ENCODE peak calls at places on chromosome 22, in seven cellular contexts. B, R, C, U, Y, D and E are unnamed samples.

GRCh38 chr22:23357028-23357427 is 176.7 kb downstream of the BCR start:
- DNase-seq in Y (peak; percentile 34), D (no peak), U (no peak), B (peak; percentile 78), C (no peak), R (no peak), E (no peak)

GRCh38 chr22:25878933-25879332 is 136.9 kb downstream of the MYO18B start:
- DNase-seq in R (no peak), B (no peak), Y (no peak), D (no peak), C (no peak), U (no peak), E (no peak)

GRCh38 chr22:31332886-31333285 is 13.3 kb downstream of the PATZ1 start:
- DNase-seq in R (no peak), Y (no peak), C (no peak), B (no peak), U (no peak), D (no peak), E (no peak)

GRCh38 chr22:44473166-44473565 is 24.9 kb downstream of the RTL6 start:
- DNase-seq in D (no peak), B (peak; percentile 24), R (no peak), Y (no peak), C (no peak), U (no peak), E (no peak)

GRCh38 chr22:30390974-30391691 is 3.9 kb upstream of the RNF215 start:
- DNase-seq in Y (no peak), C (peak; percentile 78), B (no peak), U (peak; percentile 44), R (peak; percentile 41), D (peak; percentile 54), E (peak; percentile 41)

GRCh38 chr22:23786261-23786710 is 480 bp upstream of the SMARCB1 start:
- DNase-seq in C (no peak), U (no peak), B (no peak), Y (no peak), D (no peak), R (no peak), E (no peak)

GRCh38 chr22:25955323-25955722 is 213.3 kb downstream of the MYO18B start:
- DNase-seq in R (no peak), U (no peak), C (no peak), B (no peak), Y (no peak), D (no peak), E (no peak)

GRCh38 chr22:21766933-21767462 is 31.4 kb upstream of the YPEL1 start:
- DNase-seq in C (no peak), U (no peak), D (no peak), B (no peak), Y (no peak), R (no peak), E (no peak)

GRCh38 chr22:37328017-37328416 is 45.7 kb downstream of the CYTH4 start:
- DNase-seq in Y (no peak), B (no peak), U (no peak), C (no peak), R (peak; percentile 74), D (no peak), E (no peak)

GRCh38 chr22:50040717-50041116 is 17.4 kb downstream of the TTLL8 start:
- DNase-seq in U (no peak), D (no peak), Y (no peak), C (no peak), B (no peak), R (no peak), E (no peak)

GRCh38 chr22:28019360-28019759 is 100.3 kb upstream of the PITPNB start:
- DNase-seq in Y (peak; percentile 13), C (no peak), D (no peak), R (no peak), B (no peak), U (no peak), E (no peak)

GRCh38 chr22:16594026-16594425 is 1.4 kb upstream of the CCT8L2 start:
- DNase-seq in R (no peak), Y (no peak), D (no peak), B (no peak), U (no peak), C (no peak), E (no peak)

GRCh38 chr22:40107244-40107643 is 70.5 kb upstream of the TNRC6B start:
- DNase-seq in C (no peak), U (no peak), R (no peak), Y (no peak), B (no peak), D (no peak), E (no peak)

GRCh38 chr22:24402460-24403192 is 24.8 kb upstream of the ADORA2A start:
- DNase-seq in Y (peak; percentile 88), C (peak; percentile 95), R (peak; percentile 60), U (peak; percentile 60), D (no peak), B (no peak), E (peak; percentile 84)

GRCh38 chr22:39575552-39575825 is 4.9 kb downstream of the CACNA1I start:
- DNase-seq in B (no peak), D (no peak), C (no peak), Y (no peak), R (no peak), U (no peak), E (no peak)

GRCh38 chr22:37178350-37179125 is 9.5 kb downstream of the C1QTNF6 start:
- DNase-seq in Y (no peak), D (no peak), B (no peak), U (no peak), R (no peak), C (peak; percentile 81), E (no peak)

GRCh38 chr22:32375678-32376450 is 18.2 kb downstream of the RFPL3 start:
- DNase-seq in C (no peak), D (no peak), B (no peak), R (no peak), Y (no peak), U (no peak), E (no peak)

GRCh38 chr22:32380991-32381390 is 23.3 kb downstream of the RFPL3 start:
- DNase-seq in C (no peak), R (no peak), U (no peak), B (no peak), Y (no peak), D (no peak), E (no peak)

GRCh38 chr22:32376681-32377080 is 19.0 kb downstream of the RFPL3 start:
- DNase-seq in C (no peak), R (no peak), U (no peak), D (no peak), B (no peak), Y (no peak), E (no peak)

DNA sequence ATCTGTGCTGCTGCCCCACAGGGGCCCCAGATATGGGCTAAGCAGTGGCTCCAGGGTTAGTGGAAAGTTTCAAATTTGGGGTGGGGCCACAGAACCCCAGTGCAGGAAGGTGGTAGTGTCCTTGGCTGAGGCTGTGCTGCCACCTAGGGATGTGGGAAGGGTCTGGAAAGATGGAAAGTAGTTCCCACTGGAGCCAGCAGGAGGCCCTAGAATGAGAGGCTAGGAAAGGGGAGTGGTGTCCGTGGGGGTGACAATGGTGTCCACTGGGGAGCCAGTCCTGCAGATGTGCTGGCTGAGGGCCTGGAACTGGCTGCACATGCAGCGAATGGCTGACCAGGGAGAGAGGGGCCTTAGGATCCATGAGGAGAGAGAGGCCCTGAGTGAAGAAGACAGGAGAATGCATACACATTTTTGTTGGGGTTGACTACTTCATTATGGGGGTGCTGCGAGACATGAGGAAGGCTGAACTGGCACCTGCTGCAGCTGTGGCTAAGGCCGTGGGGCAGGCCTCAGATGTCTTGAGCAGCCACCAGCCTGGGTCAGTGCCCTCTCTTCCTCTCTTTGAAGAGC is 21.1 kb downstream of the RFPL3 start:
- DNase-seq in B (no peak), C (peak; percentile 38), R (no peak), D (no peak), Y (no peak), U (peak; percentile 25), E (no peak)
- TF ChIP-seq CTCF in B (no peak), C (peak; percentile 35), R (peak; percentile 59), D (peak; percentile 99), Y (no peak), U (peak; percentile 51), E (peak; percentile 78)

GRCh38 chr22:41480397-41480735 is 11.4 kb downstream of the ACO2 start:
- DNase-seq in D (no peak), B (no peak), Y (no peak), C (no peak), U (no peak), R (peak; percentile 66), E (no peak)

GRCh38 chr22:41478891-41479521 is 10.1 kb downstream of the ACO2 start:
- DNase-seq in B (no peak), U (no peak), R (no peak), Y (no peak), C (no peak), D (no peak), E (no peak)

GRCh38 chr22:41478473-41478872 is 9.6 kb downstream of the ACO2 start:
- DNase-seq in D (no peak), C (no peak), U (no peak), B (no peak), Y (no peak), R (no peak), E (no peak)

GRCh38 chr22:41481131-41481830 is 12.4 kb downstream of the ACO2 start:
- DNase-seq in R (no peak), B (no peak), U (no peak), C (no peak), Y (peak; percentile 43), D (no peak), E (peak; percentile 4)

GRCh38 chr22:41479671-41480396 is 10.9 kb downstream of the ACO2 start:
- DNase-seq in Y (no peak), R (no peak), U (no peak), C (no peak), D (peak; percentile 21), B (no peak), E (no peak)
- H3K27ac ChIP-seq in Y (peak overlapping the region; percentile 78), R (peak overlapping the region; percentile 94), U (no peak overlapping the region), C (no peak overlapping the region), D (peak overlapping the region; percentile 20), B (peak overlapping the region; percentile 95), E (no peak overlapping the region)

GRCh38 chr22:45922661-45923060 is 54.3 kb downstream of the WNT7B start:
- DNase-seq in D (no peak), U (no peak), Y (no peak), R (no peak), C (no peak), B (no peak), E (no peak)
- TF ChIP-seq CTCF in D (no peak), U (no peak), Y (no peak), R (no peak), C (no peak), B (no peak), E (no peak)

DNA sequence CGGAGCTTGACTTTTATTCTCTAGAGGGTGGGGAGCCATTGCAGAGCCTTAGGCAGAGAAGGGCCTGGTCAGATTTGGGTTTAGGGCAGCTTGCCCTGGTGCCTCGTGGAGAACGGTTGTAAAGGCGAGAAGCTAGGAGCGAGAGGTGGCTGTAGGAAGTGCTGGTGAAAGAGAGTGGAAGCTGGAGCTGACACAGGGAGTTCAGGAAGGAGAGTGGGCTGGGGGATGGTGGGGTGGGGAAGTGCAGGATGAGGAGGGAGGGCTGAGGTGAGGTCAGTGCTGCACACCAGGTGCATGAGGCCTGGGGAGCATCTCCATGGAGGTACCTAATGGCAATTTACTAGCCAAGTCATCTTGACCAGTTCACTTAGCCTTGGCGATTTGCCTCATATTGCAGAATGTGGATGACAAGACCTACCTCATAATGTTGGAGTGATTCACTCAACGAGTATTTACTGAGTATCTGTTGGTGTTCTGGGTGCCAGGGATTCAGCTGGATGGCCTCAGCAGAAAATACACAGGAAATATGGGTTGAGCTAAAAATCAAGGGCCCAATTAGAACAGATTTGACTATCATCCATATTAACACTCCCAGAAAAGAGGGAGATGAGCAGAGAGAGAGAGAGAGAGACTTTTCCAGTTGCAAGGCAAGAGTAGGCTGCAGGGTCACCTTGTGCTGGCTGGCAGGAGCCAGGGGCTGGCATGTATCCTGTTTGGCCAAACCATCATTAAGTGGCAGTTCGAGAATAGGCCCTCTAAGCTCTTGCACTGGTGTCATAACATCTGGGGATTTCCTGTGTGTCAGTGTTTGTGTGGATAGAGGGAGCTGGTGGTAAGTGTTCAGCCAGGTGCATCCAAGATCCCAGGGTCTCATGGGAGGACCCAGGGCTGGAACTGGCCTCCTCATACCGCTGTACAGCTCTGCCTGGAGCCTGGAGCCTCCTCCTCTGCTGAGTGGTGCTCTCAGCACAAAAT is 44.4 kb upstream of the CLDN5 start:
- DNase-seq in Y (no peak), C (no peak), U (no peak), R (peak; percentile 69), D (no peak), B (no peak), E (no peak)
- H3K27ac ChIP-seq in Y (no peak overlapping the region), C (no peak overlapping the region), U (no peak overlapping the region), R (peak overlapping the region; percentile 21), D (no peak overlapping the region), B (no peak overlapping the region), E (no peak overlapping the region)